ENCODE peak calls at places on chromosomes 13 and 19, in four cellular contexts. One of them, this sample, is unnamed.
A peak's percentile ranks its signal among the peaks of the same experiment; 100 is the strongest.

GRCh38 chr19:41937525-41937924 is 9.3 kb upstream of the ERFL start:
- DNase-seq in hepatic stellate cell: no peak
- DNase-seq in C1 segment of cervical spinal cord: no peak
- DNase-seq in activated T-cell treated with anti-CD3 and anti-CD28 coated beads for 4 hours: no peak
- DNase-seq in this sample: no peak

GRCh38 chr13:81051873-81052272 is 710.9 kb upstream of the SPRY2 start:
- DNase-seq in hepatic stellate cell: no peak
- DNase-seq in C1 segment of cervical spinal cord: no peak
- DNase-seq in activated T-cell treated with anti-CD3 and anti-CD28 coated beads for 4 hours: no peak
- DNase-seq in this sample: no peak

GRCh38 chr19:14385492-14385891 is 4.2 kb downstream of the ADGRE5 start:
- DNase-seq in hepatic stellate cell: no peak
- DNase-seq in C1 segment of cervical spinal cord: no peak
- DNase-seq in activated T-cell treated with anti-CD3 and anti-CD28 coated beads for 4 hours: no peak
- DNase-seq in this sample: no peak

GRCh38 chr19:35528218-35529038 is at the start of gene SBSN:
- DNase-seq in hepatic stellate cell: peak; percentile 62
- DNase-seq in C1 segment of cervical spinal cord: no peak
- DNase-seq in activated T-cell treated with anti-CD3 and anti-CD28 coated beads for 4 hours: no peak
- DNase-seq in this sample: no peak

GRCh38 chr19:33301011-33301899 is 1.1 kb downstream of the CEBPA start:
- DNase-seq in hepatic stellate cell: no peak
- DNase-seq in C1 segment of cervical spinal cord: no peak
- DNase-seq in activated T-cell treated with anti-CD3 and anti-CD28 coated beads for 4 hours: no peak
- DNase-seq in this sample: no peak

GRCh38 chr13:59352600-59352999 is 811.1 kb downstream of the DIAPH3 start:
- DNase-seq in hepatic stellate cell: no peak
- DNase-seq in C1 segment of cervical spinal cord: no peak
- DNase-seq in activated T-cell treated with anti-CD3 and anti-CD28 coated beads for 4 hours: no peak
- DNase-seq in this sample: no peak

GRCh38 chr19:48556163-48556562 is 4.2 kb downstream of the SULT2B1 start:
- DNase-seq in hepatic stellate cell: peak; percentile 70
- DNase-seq in C1 segment of cervical spinal cord: no peak
- DNase-seq in activated T-cell treated with anti-CD3 and anti-CD28 coated beads for 4 hours: no peak
- DNase-seq in this sample: no peak

GRCh38 chr19:19711934-19712828 is 20.7 kb downstream of the ZNF14 start:
- DNase-seq in hepatic stellate cell: no peak
- DNase-seq in C1 segment of cervical spinal cord: no peak
- DNase-seq in activated T-cell treated with anti-CD3 and anti-CD28 coated beads for 4 hours: no peak
- DNase-seq in this sample: no peak

GRCh38 chr13:30572859-30573275 is 44.9 kb upstream of the USPL1 start:
- DNase-seq in hepatic stellate cell: peak; percentile 23
- DNase-seq in C1 segment of cervical spinal cord: no peak
- DNase-seq in activated T-cell treated with anti-CD3 and anti-CD28 coated beads for 4 hours: no peak
- DNase-seq in this sample: no peak

GRCh38 chr19:13859361-13859880 is 17.5 kb upstream of the NANOS3 start:
- DNase-seq in hepatic stellate cell: no peak
- DNase-seq in C1 segment of cervical spinal cord: no peak
- DNase-seq in activated T-cell treated with anti-CD3 and anti-CD28 coated beads for 4 hours: no peak
- DNase-seq in this sample: no peak

GRCh38 chr13:40534456-40534855 is 132.0 kb downstream of the FOXO1 start:
- DNase-seq in hepatic stellate cell: no peak
- DNase-seq in C1 segment of cervical spinal cord: no peak
- DNase-seq in activated T-cell treated with anti-CD3 and anti-CD28 coated beads for 4 hours: no peak
- DNase-seq in this sample: no peak

GRCh38 chr19:13234518-13234917 is 84.3 kb downstream of the IER2 start:
- DNase-seq in hepatic stellate cell: peak; percentile 60
- DNase-seq in C1 segment of cervical spinal cord: no peak
- DNase-seq in activated T-cell treated with anti-CD3 and anti-CD28 coated beads for 4 hours: peak; percentile 42
- DNase-seq in this sample: peak; percentile 63

GRCh38 chr13:93226623-93227279 is at the start of gene GPC6:
- DNase-seq in hepatic stellate cell: peak; percentile 70
- DNase-seq in C1 segment of cervical spinal cord: no peak
- DNase-seq in activated T-cell treated with anti-CD3 and anti-CD28 coated beads for 4 hours: no peak
- DNase-seq in this sample: no peak

GRCh38 chr19:47421244-47421786 is 2.0 kb upstream of the MEIS3 start:
- DNase-seq in hepatic stellate cell: no peak
- DNase-seq in C1 segment of cervical spinal cord: no peak
- DNase-seq in activated T-cell treated with anti-CD3 and anti-CD28 coated beads for 4 hours: no peak
- DNase-seq in this sample: no peak

GRCh38 chr13:66329988-66330429 is 900.1 kb downstream of the PCDH9 start:
- DNase-seq in hepatic stellate cell: peak; percentile 4
- DNase-seq in C1 segment of cervical spinal cord: no peak
- DNase-seq in activated T-cell treated with anti-CD3 and anti-CD28 coated beads for 4 hours: no peak
- DNase-seq in this sample: no peak

GRCh38 chr13:52454459-52454824 is 836 bp upstream of the CKAP2 start:
- DNase-seq in hepatic stellate cell: no peak
- DNase-seq in C1 segment of cervical spinal cord: no peak
- DNase-seq in activated T-cell treated with anti-CD3 and anti-CD28 coated beads for 4 hours: no peak
- DNase-seq in this sample: no peak

GRCh38 chr19:46726551-46726950 is 9.6 kb upstream of the PRKD2 start:
- DNase-seq in hepatic stellate cell: no peak
- DNase-seq in C1 segment of cervical spinal cord: no peak
- DNase-seq in activated T-cell treated with anti-CD3 and anti-CD28 coated beads for 4 hours: no peak
- DNase-seq in this sample: no peak

GRCh38 chr13:113299951-113300350 is 2.9 kb downstream of the LAMP1 start:
- DNase-seq in hepatic stellate cell: no peak
- DNase-seq in C1 segment of cervical spinal cord: no peak
- DNase-seq in activated T-cell treated with anti-CD3 and anti-CD28 coated beads for 4 hours: no peak
- DNase-seq in this sample: no peak

GRCh38 chr19:7505682-7506384 is 10.1 kb upstream of the ZNF358 start:
- DNase-seq in hepatic stellate cell: no peak
- DNase-seq in C1 segment of cervical spinal cord: no peak
- DNase-seq in activated T-cell treated with anti-CD3 and anti-CD28 coated beads for 4 hours: no peak
- DNase-seq in this sample: no peak

GRCh38 chr19:426725-427445 is 17.9 kb upstream of the C2CD4C start:
- DNase-seq in hepatic stellate cell: no peak
- DNase-seq in C1 segment of cervical spinal cord: no peak
- DNase-seq in activated T-cell treated with anti-CD3 and anti-CD28 coated beads for 4 hours: no peak
- DNase-seq in this sample: no peak

GRCh38 chr19:47005873-47006272 is 13.8 kb upstream of the NPAS1 start:
- DNase-seq in hepatic stellate cell: no peak
- DNase-seq in C1 segment of cervical spinal cord: no peak
- DNase-seq in activated T-cell treated with anti-CD3 and anti-CD28 coated beads for 4 hours: no peak
- DNase-seq in this sample: no peak

GRCh38 chr19:16252459-16253205 is 54.9 kb downstream of the AP1M1 start:
- DNase-seq in hepatic stellate cell: no peak
- DNase-seq in C1 segment of cervical spinal cord: no peak
- DNase-seq in activated T-cell treated with anti-CD3 and anti-CD28 coated beads for 4 hours: no peak
- DNase-seq in this sample: no peak

GRCh38 chr13:83943530-83944279 is 61.4 kb upstream of the SLITRK1 start:
- DNase-seq in hepatic stellate cell: no peak
- DNase-seq in C1 segment of cervical spinal cord: no peak
- DNase-seq in activated T-cell treated with anti-CD3 and anti-CD28 coated beads for 4 hours: no peak
- DNase-seq in this sample: no peak

GRCh38 chr19:11422163-11423068 is 3.3 kb upstream of the RGL3 start:
- DNase-seq in hepatic stellate cell: peak; percentile 73
- DNase-seq in C1 segment of cervical spinal cord: peak; percentile 3
- DNase-seq in activated T-cell treated with anti-CD3 and anti-CD28 coated beads for 4 hours: peak; percentile 35
- DNase-seq in this sample: peak; percentile 51

GRCh38 chr13:46905249-46905648 is 8.4 kb upstream of the HTR2A start:
- DNase-seq in hepatic stellate cell: no peak
- DNase-seq in C1 segment of cervical spinal cord: no peak
- DNase-seq in activated T-cell treated with anti-CD3 and anti-CD28 coated beads for 4 hours: no peak
- DNase-seq in this sample: no peak

GRCh38 chr13:75372517-75372916 is 109.5 kb downstream of the TBC1D4 start:
- DNase-seq in hepatic stellate cell: peak; percentile 29
- DNase-seq in C1 segment of cervical spinal cord: no peak
- DNase-seq in activated T-cell treated with anti-CD3 and anti-CD28 coated beads for 4 hours: no peak
- DNase-seq in this sample: no peak

GRCh38 chr13:48194392-48194754 is 38.6 kb upstream of the ITM2B start:
- DNase-seq in hepatic stellate cell: no peak
- DNase-seq in C1 segment of cervical spinal cord: no peak
- DNase-seq in activated T-cell treated with anti-CD3 and anti-CD28 coated beads for 4 hours: no peak
- DNase-seq in this sample: no peak

GRCh38 chr19:34851277-34851804 is 75.4 kb upstream of the ZNF30 start:
- DNase-seq in hepatic stellate cell: no peak
- DNase-seq in C1 segment of cervical spinal cord: no peak
- DNase-seq in activated T-cell treated with anti-CD3 and anti-CD28 coated beads for 4 hours: no peak
- DNase-seq in this sample: no peak

GRCh38 chr13:40974460-40975407 is 44.4 kb downstream of the ELF1 start:
- DNase-seq in hepatic stellate cell: peak; percentile 19
- DNase-seq in C1 segment of cervical spinal cord: no peak
- DNase-seq in activated T-cell treated with anti-CD3 and anti-CD28 coated beads for 4 hours: no peak
- DNase-seq in this sample: peak; percentile 36

GRCh38 chr19:43956827-43957226 is 5.8 kb downstream of the ZNF221 start:
- DNase-seq in hepatic stellate cell: no peak
- DNase-seq in C1 segment of cervical spinal cord: no peak
- DNase-seq in activated T-cell treated with anti-CD3 and anti-CD28 coated beads for 4 hours: no peak
- DNase-seq in this sample: no peak